ENCODE peak calls at places on chromosomes 11 and 22, in six cellular contexts. L is stimulated activated naive CD4-positive, alpha-beta T cell; S is substantia nigra; Z is kidney tubule cell; R is NCI-H748 treated with DMSO at 0.1 percent for 48 hours; H is NCI-H1092. Q is an unnamed sample.

GRCh38 chr11:71250512-71251158 is 1.7 kb downstream of the SHANK2 start:
- DNase-seq in L (no peak), S (no peak), Z (peak), R (no peak), H (no peak), Q (peak)

GRCh38 chr22:49826603-49827306 is 918 bp downstream of the BRD1 start:
- DNase-seq in L (peak), S (no peak), Z (peak), R (no peak), H (no peak), Q (peak)

GRCh38 chr11:124892131-124892530 is 5.5 kb downstream of the ROBO4 start:
- DNase-seq in L (no peak), S (no peak), Z (no peak), R (no peak), H (no peak), Q (no peak)

GRCh38 chr11:133946541-133947297 is 10.0 kb downstream of the IGSF9B start:
- DNase-seq in L (no peak), S (no peak), Z (no peak), R (no peak), H (peak), Q (peak)

GRCh38 chr11:120512727-120513435 is 1.3 kb downstream of the GRIK4 start:
- DNase-seq in L (no peak), S (peak), Z (no peak), R (no peak), H (no peak), Q (no peak)

GRCh38 chr11:102717280-102717679 is 7.5 kb downstream of the MMP8 start:
- DNase-seq in L (no peak), S (no peak), Z (no peak), R (no peak), H (no peak), Q (no peak)

GRCh38 chr22:39967103-39967829 is 7.1 kb downstream of the TMA7B start:
- DNase-seq in L (no peak), S (no peak), Z (peak), R (no peak), H (no peak), Q (peak)

GRCh38 chr11:115645631-115646271 is 141.5 kb upstream of the CADM1 start:
- DNase-seq in L (no peak), S (peak), Z (no peak), R (no peak), H (no peak), Q (peak)

GRCh38 chr22:45929649-45930048 is 47.3 kb downstream of the WNT7B start:
- DNase-seq in L (no peak), S (no peak), Z (no peak), R (no peak), H (no peak), Q (no peak)

GRCh38 chr11:66259976-66260375 is 8.5 kb upstream of the RAB1B start:
- DNase-seq in L (no peak), S (no peak), Z (no peak), R (no peak), H (no peak), Q (no peak)

GRCh38 chr22:22995166-22995565 is 75.2 kb upstream of the GNAZ start:
- DNase-seq in L (no peak), S (no peak), Z (no peak), R (no peak), H (no peak), Q (no peak)

GRCh38 chr11:576791-577610 is 731 bp downstream of the PHRF1 start:
- DNase-seq in L (no peak), S (no peak), Z (peak), R (no peak), H (no peak), Q (no peak)

GRCh38 chr22:31272522-31273446 is 19.5 kb downstream of the PIK3IP1 start:
- DNase-seq in L (peak), S (peak), Z (peak), R (no peak), H (peak), Q (peak)

GRCh38 chr11:135075740-135076139 is 663.7 kb upstream of the B3GAT1 start:
- DNase-seq in L (no peak), S (no peak), Z (peak), R (no peak), H (no peak), Q (no peak)

GRCh38 chr22:24125942-24126341 is 55.3 kb upstream of the SUSD2 start:
- DNase-seq in L (no peak), S (no peak), Z (no peak), R (no peak), H (no peak), Q (no peak)

GRCh38 chr11:114209904-114210303 is 86.3 kb upstream of the NNMT start:
- DNase-seq in L (no peak), S (no peak), Z (peak), R (no peak), H (no peak), Q (peak)

GRCh38 chr22:16783930-16784354 is 41.3 kb downstream of the XKR3 start:
- DNase-seq in L (no peak), S (no peak), Z (peak), R (no peak), H (no peak), Q (no peak)

Q was measured in retina.